ENCODE peak calls at places on chromosomes 6 and 20, in eight cellular contexts. S is IMR-90, T is heart right ventricle, B is pancreas, G is heart left ventricle, P is aorta, R is brain microvascular endothelial cell, L is WERI-Rb-1. Q is an unnamed sample.

GRCh38 chr6:332671-333070 is 40.4 kb downstream of the DUSP22 start:
- DNase-seq in S (peak; percentile 70), R (peak; percentile 24), L (no peak), P (peak; percentile 28), T (no peak), G (no peak), B (no peak), Q (no peak)

GRCh38 chr6:135722679-135723078 is 128.8 kb upstream of the PDE7B start:
- DNase-seq in B (no peak), G (no peak), S (peak; percentile 94), R (peak; percentile 87), P (no peak), L (no peak), T (no peak), Q (peak; percentile 65)

GRCh38 chr20:361562-361961 is 14.7 kb downstream of the NRSN2 start:
- DNase-seq in B (no peak), S (no peak), T (no peak), R (no peak), P (peak; percentile 3), G (no peak), L (no peak), Q (no peak)

GRCh38 chr6:113825776-113826175 is 31.4 kb upstream of the MARCKS start:
- DNase-seq in B (peak; percentile 93), S (peak; percentile 84), G (peak; percentile 92), P (peak; percentile 85), T (peak; percentile 85), R (peak; percentile 57), L (no peak), Q (peak; percentile 34)

GRCh38 chr6:34696189-34696738 is 303 bp downstream of the ILRUN start:
- DNase-seq in S (peak; percentile 21), B (peak; percentile 76), P (peak; percentile 73), L (no peak), R (no peak), T (no peak), G (peak; percentile 76), Q (no peak)

GRCh38 chr20:55978550-55978949 is 26.8 kb downstream of the CBLN4 start:
- DNase-seq in T (no peak), L (no peak), B (no peak), S (no peak), G (no peak), R (no peak), P (no peak), Q (no peak)

GRCh38 chr6:110527516-110527915 is 51.1 kb upstream of the SLC22A16 start:
- DNase-seq in B (no peak), L (no peak), S (no peak), P (no peak), T (no peak), R (no peak), G (no peak), Q (no peak)

GRCh38 chr6:129140571-129140970 is 257.6 kb downstream of the LAMA2 start:
- DNase-seq in G (peak; percentile 61), P (no peak), S (peak; percentile 50), L (no peak), R (no peak), T (peak; percentile 27), B (no peak), Q (no peak)

GRCh38 chr6:113763883-113764282 is 93.3 kb upstream of the MARCKS start:
- DNase-seq in R (peak; percentile 45), T (no peak), L (no peak), P (no peak), S (peak; percentile 78), B (no peak), G (no peak), Q (peak; percentile 12)

GRCh38 chr6:157045831-157046454 is 268.8 kb downstream of the ARID1B start:
- DNase-seq in R (peak; percentile 66), P (no peak), L (no peak), B (no peak), S (peak; percentile 82), T (no peak), G (no peak), Q (no peak)

GRCh38 chr6:75940558-75940957 is 131.9 kb downstream of the IMPG1 start:
- DNase-seq in L (no peak), T (no peak), B (no peak), S (no peak), G (no peak), P (no peak), R (no peak), Q (no peak)

GRCh38 chr6:75941509-75941908 is 131.0 kb downstream of the IMPG1 start:
- DNase-seq in R (no peak), L (no peak), B (no peak), G (no peak), S (no peak), T (no peak), P (no peak), Q (no peak)

GRCh38 chr6:75946146-75946831 is 126.2 kb downstream of the IMPG1 start:
- DNase-seq in S (no peak), P (no peak), B (no peak), T (no peak), R (no peak), G (no peak), L (no peak), Q (no peak)

GRCh38 chr6:75947935-75948334 is 124.5 kb downstream of the IMPG1 start:
- DNase-seq in T (no peak), G (no peak), B (no peak), S (no peak), R (no peak), L (no peak), P (no peak), Q (no peak)

DNA sequence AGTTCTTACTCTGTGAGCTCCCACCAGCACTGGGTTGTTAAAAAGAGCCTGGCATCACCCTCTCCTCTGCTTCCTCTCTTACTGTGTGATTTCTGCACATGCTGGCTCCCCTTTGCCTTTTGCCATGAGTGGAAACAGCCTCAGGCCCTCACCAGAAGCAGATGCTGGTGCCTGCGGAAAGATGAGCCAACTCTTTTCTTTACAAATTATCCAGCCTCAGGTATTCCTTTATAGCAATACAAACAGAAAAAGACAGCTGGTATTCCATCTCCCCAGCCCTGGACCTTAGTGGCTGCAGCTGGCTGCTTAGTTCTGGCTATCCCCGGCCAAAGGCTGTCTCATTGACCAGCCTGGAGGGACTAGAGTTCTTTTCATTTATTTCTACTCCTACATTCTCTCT is 129.1 kb downstream of the IMPG1 start:
- DNase-seq in L (no peak), S (no peak), P (no peak), T (no peak), B (no peak), R (no peak), G (no peak), Q (no peak)
- H3K36me3 ChIP-seq in L (no peaks in the 10 kb centered on the region), S (no peaks in the 10 kb centered on the region), P (no peaks in the 10 kb centered on the region), T (no peaks in the 10 kb centered on the region), B (no peaks in the 10 kb centered on the region), R (no peaks in the 10 kb centered on the region), G (no peaks in the 10 kb centered on the region), Q (no peaks in the 10 kb centered on the region)

GRCh38 chr6:42059743-42060142 is 9.4 kb downstream of the TAF8 start:
- DNase-seq in T (no peak), L (no peak), S (no peak), P (no peak), R (no peak), G (no peak), B (no peak), Q (no peak)
- H3K36me3 ChIP-seq in T (peaks cover 100% of the 10 kb centered on the region), L (peaks cover 90% of the 10 kb centered on the region), S (peaks cover 41% of the 10 kb centered on the region), P (peaks cover 15% of the 10 kb centered on the region), R (peaks cover 53% of the 10 kb centered on the region), G (peaks cover 100% of the 10 kb centered on the region), B (peaks cover 70% of the 10 kb centered on the region), Q (peaks cover 17% of the 10 kb centered on the region)

GRCh38 chr6:5950448-5950847 is 56.3 kb downstream of the NRN1 start:
- DNase-seq in R (peak; percentile 35), P (no peak), G (no peak), B (no peak), S (no peak), L (peak; percentile 48), T (peak; percentile 19), Q (no peak)
- H3K36me3 ChIP-seq in R (no peaks in the 10 kb centered on the region), P (no peaks in the 10 kb centered on the region), G (no peaks in the 10 kb centered on the region), B (no peaks in the 10 kb centered on the region), S (no peaks in the 10 kb centered on the region), L (no peaks in the 10 kb centered on the region), T (no peaks in the 10 kb centered on the region), Q (no peaks in the 10 kb centered on the region)

GRCh38 chr20:62896526-62896925 is 29.8 kb downstream of the DIDO1 start:
- DNase-seq in G (no peak), R (no peak), S (no peak), T (no peak), L (no peak), B (no peak), P (no peak), Q (no peak)
- H3K36me3 ChIP-seq in G (peaks cover 54% of the 10 kb centered on the region), R (peaks cover 54% of the 10 kb centered on the region), S (peaks cover 49% of the 10 kb centered on the region), T (peaks cover 57% of the 10 kb centered on the region), L (peaks cover 61% of the 10 kb centered on the region), B (peaks cover 34% of the 10 kb centered on the region), P (peaks cover 8% of the 10 kb centered on the region), Q (peaks cover 24% of the 10 kb centered on the region)

DNA sequence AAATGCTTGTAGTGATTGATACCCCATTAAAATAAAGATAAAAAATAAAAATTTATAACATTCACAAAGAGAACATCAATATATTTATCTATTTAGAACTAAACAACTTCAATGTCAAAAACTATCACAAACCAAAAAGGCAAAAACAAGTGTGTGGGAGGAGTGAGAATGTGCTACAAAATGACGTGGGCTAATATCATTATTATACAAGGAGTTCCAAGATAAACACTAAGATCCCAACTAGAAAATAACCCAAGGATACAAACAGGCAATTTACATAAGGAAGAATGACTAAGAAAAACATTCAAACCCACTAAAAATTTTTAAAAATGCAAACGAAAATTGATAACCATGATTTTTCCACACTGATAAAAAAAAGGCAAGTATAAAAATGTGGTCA is 140.0 kb downstream of the TMEM200A start:
- DNase-seq in P (no peak), B (no peak), R (no peak), G (no peak), S (no peak), L (no peak), T (no peak), Q (no peak)
- H3K36me3 ChIP-seq in P (no peaks in the 10 kb centered on the region), B (no peaks in the 10 kb centered on the region), R (no peaks in the 10 kb centered on the region), G (no peaks in the 10 kb centered on the region), S (no peaks in the 10 kb centered on the region), L (no peaks in the 10 kb centered on the region), T (no peaks in the 10 kb centered on the region), Q (no peaks in the 10 kb centered on the region)

DNA sequence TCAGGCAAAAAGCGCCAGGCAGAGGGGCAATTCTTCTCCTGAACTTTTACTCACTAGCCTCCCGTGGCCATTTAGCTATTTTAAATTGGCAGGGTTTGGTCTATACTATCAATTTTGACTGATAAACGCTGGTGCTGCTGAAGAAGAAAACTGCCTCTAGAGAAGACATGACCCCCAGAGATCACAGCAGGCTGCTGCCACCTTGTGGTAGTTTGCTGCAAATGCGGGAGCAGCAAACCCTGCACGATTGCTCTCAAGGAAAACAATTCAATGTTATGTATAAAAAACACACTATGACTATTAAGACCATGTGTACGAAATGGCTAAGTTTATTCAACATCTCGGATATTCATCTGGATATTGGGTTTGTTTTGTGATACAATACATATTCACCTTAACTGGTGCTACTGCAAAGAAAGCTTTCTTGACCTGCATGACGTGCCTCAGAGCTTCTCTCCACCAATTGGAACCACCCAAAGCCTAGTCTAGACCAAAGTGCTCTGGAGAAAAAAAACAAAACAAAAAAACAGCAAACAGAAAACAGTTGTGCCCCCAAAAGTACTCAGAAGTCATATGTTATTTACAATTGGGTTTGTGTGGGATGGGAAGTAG is 19.5 kb upstream of the IL17F start:
- DNase-seq in B (peak; percentile 57), S (peak; percentile 74), G (peak; percentile 49), P (peak; percentile 66), L (peak; percentile 76), R (peak; percentile 47), T (peak; percentile 33), Q (no peak)
- H3K36me3 ChIP-seq in B (peaks cover 4% of the 10 kb centered on the region), S (peaks cover 22% of the 10 kb centered on the region), G (peaks cover 79% of the 10 kb centered on the region), P (peaks cover 14% of the 10 kb centered on the region), L (peaks cover 86% of the 10 kb centered on the region), R (peaks cover 16% of the 10 kb centered on the region), T (peaks cover 77% of the 10 kb centered on the region), Q (peaks cover 7% of the 10 kb centered on the region)